ENCODE peak calls at places on chromosomes 7 and 10, in eight cellular contexts. One of them, this sample, is unnamed.

GRCh38 chr10:95214793-95215192 is 20.8 kb downstream of the ACSM6 start:
- DNase-seq in B cell: no peak
- DNase-seq in BJ: no peak
- DNase-seq in PC-9: no peak
- DNase-seq in foreskin fibroblast: no peak
- DNase-seq in cardiac muscle cell: peak; percentile 21
- DNase-seq in progenitor cell of endocrine pancreas: no peak
- DNase-seq in glutamatergic neuron: no peak
- DNase-seq in this sample: no peak

GRCh38 chr7:91280604-91281003 is 16.4 kb downstream of the FZD1 start:
- DNase-seq in foreskin fibroblast: no peak
- DNase-seq in progenitor cell of endocrine pancreas: no peak
- DNase-seq in BJ: no peak
- DNase-seq in B cell: no peak
- DNase-seq in glutamatergic neuron: no peak
- DNase-seq in cardiac muscle cell: no peak
- DNase-seq in PC-9: no peak
- DNase-seq in this sample: no peak

GRCh38 chr10:96996275-96996980 is 164.3 kb downstream of the LCOR start:
- DNase-seq in BJ: no peak
- DNase-seq in cardiac muscle cell: no peak
- DNase-seq in foreskin fibroblast: no peak
- DNase-seq in B cell: no peak
- DNase-seq in progenitor cell of endocrine pancreas: no peak
- DNase-seq in PC-9: no peak
- DNase-seq in glutamatergic neuron: no peak
- DNase-seq in this sample: no peak

GRCh38 chr10:31413325-31413724 is 94.3 kb downstream of the ZEB1 start:
- DNase-seq in foreskin fibroblast: no peak
- DNase-seq in B cell: no peak
- DNase-seq in glutamatergic neuron: no peak
- DNase-seq in BJ: no peak
- DNase-seq in PC-9: no peak
- DNase-seq in progenitor cell of endocrine pancreas: no peak
- DNase-seq in cardiac muscle cell: peak; percentile 21
- DNase-seq in this sample: no peak

GRCh38 chr10:131248376-131249165 is 63.0 kb downstream of the TCERG1L start:
- DNase-seq in PC-9: no peak
- DNase-seq in foreskin fibroblast: no peak
- DNase-seq in cardiac muscle cell: no peak
- DNase-seq in B cell: no peak
- DNase-seq in progenitor cell of endocrine pancreas: no peak
- DNase-seq in glutamatergic neuron: no peak
- DNase-seq in BJ: no peak
- DNase-seq in this sample: no peak

GRCh38 chr7:155731375-155731774 is 80.9 kb downstream of the SHH start:
- DNase-seq in BJ: no peak
- DNase-seq in glutamatergic neuron: no peak
- DNase-seq in foreskin fibroblast: no peak
- DNase-seq in progenitor cell of endocrine pancreas: no peak
- DNase-seq in PC-9: peak; percentile 69
- DNase-seq in cardiac muscle cell: peak; percentile 8
- DNase-seq in B cell: no peak
- DNase-seq in this sample: no peak

GRCh38 chr10:132511092-132511491 is 26.5 kb upstream of the INPP5A start:
- DNase-seq in foreskin fibroblast: no peak
- DNase-seq in BJ: no peak
- DNase-seq in progenitor cell of endocrine pancreas: no peak
- DNase-seq in glutamatergic neuron: no peak
- DNase-seq in PC-9: no peak
- DNase-seq in cardiac muscle cell: no peak
- DNase-seq in B cell: no peak
- DNase-seq in this sample: no peak

GRCh38 chr7:24824896-24825295 is 67.6 kb upstream of the GSDME start:
- DNase-seq in glutamatergic neuron: no peak
- DNase-seq in B cell: no peak
- DNase-seq in PC-9: no peak
- DNase-seq in progenitor cell of endocrine pancreas: no peak
- DNase-seq in foreskin fibroblast: no peak
- DNase-seq in cardiac muscle cell: no peak
- DNase-seq in BJ: no peak
- DNase-seq in this sample: no peak

GRCh38 chr7:16144361-16144760 is 277.0 kb downstream of the CRPPA start:
- DNase-seq in progenitor cell of endocrine pancreas: no peak
- DNase-seq in glutamatergic neuron: no peak
- DNase-seq in foreskin fibroblast: no peak
- DNase-seq in cardiac muscle cell: no peak
- DNase-seq in BJ: no peak
- DNase-seq in B cell: no peak
- DNase-seq in PC-9: no peak
- DNase-seq in this sample: no peak
- TF ChIP-seq CTCF in progenitor cell of endocrine pancreas: no peak
- TF ChIP-seq CTCF in glutamatergic neuron: no peak
- TF ChIP-seq CTCF in foreskin fibroblast: no peak
- TF ChIP-seq CTCF in cardiac muscle cell: no peak
- TF ChIP-seq CTCF in BJ: no peak
- TF ChIP-seq CTCF in B cell: no peak
- TF ChIP-seq CTCF in PC-9: no peak
- TF ChIP-seq CTCF in this sample: no peak

GRCh38 chr7:47653550-47654351 is 71.8 kb upstream of the TNS3 start:
- DNase-seq in cardiac muscle cell: peak; percentile 64
- DNase-seq in foreskin fibroblast: no peak
- DNase-seq in progenitor cell of endocrine pancreas: no peak
- DNase-seq in PC-9: peak; percentile 92
- DNase-seq in BJ: no peak
- DNase-seq in glutamatergic neuron: no peak
- DNase-seq in B cell: no peak
- DNase-seq in this sample: no peak
- TF ChIP-seq CTCF in cardiac muscle cell: no peak
- TF ChIP-seq CTCF in foreskin fibroblast: no peak
- TF ChIP-seq CTCF in progenitor cell of endocrine pancreas: no peak
- TF ChIP-seq CTCF in PC-9: no peak
- TF ChIP-seq CTCF in BJ: no peak
- TF ChIP-seq CTCF in glutamatergic neuron: no peak
- TF ChIP-seq CTCF in B cell: no peak
- TF ChIP-seq CTCF in this sample: no peak

GRCh38 chr7:49850921-49851613 is 77.6 kb downstream of the VWC2 start:
- DNase-seq in glutamatergic neuron: peak; percentile 42
- DNase-seq in B cell: no peak
- DNase-seq in PC-9: no peak
- DNase-seq in foreskin fibroblast: no peak
- DNase-seq in BJ: no peak
- DNase-seq in cardiac muscle cell: no peak
- DNase-seq in progenitor cell of endocrine pancreas: no peak
- DNase-seq in this sample: no peak
- TF ChIP-seq CTCF in glutamatergic neuron: no peak
- TF ChIP-seq CTCF in B cell: no peak
- TF ChIP-seq CTCF in PC-9: no peak
- TF ChIP-seq CTCF in foreskin fibroblast: no peak
- TF ChIP-seq CTCF in BJ: no peak
- TF ChIP-seq CTCF in cardiac muscle cell: no peak
- TF ChIP-seq CTCF in progenitor cell of endocrine pancreas: peak; percentile 26
- TF ChIP-seq CTCF in this sample: no peak

DNA sequence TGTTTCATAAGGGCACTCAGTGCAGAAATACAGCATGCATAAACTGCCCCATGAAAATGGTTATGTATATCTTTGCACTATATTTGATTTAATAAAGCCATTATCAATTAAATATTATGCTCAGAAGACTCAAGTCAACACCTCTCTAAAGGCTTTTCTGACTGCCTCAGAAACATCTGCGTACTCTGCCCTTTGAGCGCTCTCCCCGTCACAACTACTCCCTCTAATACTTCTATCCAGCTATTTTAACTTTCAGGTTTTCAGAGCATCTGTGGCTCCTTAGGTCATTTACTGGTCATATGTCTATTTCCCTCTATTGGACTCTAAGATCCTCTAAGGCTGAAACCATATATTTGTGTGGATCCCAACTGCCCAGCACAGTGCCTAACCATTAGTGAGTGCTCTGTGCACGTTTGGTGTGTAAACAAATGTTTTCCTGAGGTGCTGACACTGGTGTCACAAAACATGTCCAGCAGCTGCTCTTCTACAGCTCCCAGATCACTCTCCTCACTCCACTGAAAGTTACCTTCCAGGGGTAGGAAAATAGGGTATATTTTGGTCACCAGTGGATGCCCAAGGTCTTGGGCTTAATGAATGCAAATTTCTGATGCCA is 179.1 kb downstream of the BTAF1 start:
- DNase-seq in B cell: no peak
- DNase-seq in progenitor cell of endocrine pancreas: no peak
- DNase-seq in BJ: no peak
- DNase-seq in PC-9: no peak
- DNase-seq in foreskin fibroblast: no peak
- DNase-seq in cardiac muscle cell: no peak
- DNase-seq in glutamatergic neuron: no peak
- DNase-seq in this sample: no peak
- TF ChIP-seq CTCF in B cell: no peak
- TF ChIP-seq CTCF in progenitor cell of endocrine pancreas: no peak
- TF ChIP-seq CTCF in BJ: no peak
- TF ChIP-seq CTCF in PC-9: no peak
- TF ChIP-seq CTCF in foreskin fibroblast: no peak
- TF ChIP-seq CTCF in cardiac muscle cell: no peak
- TF ChIP-seq CTCF in glutamatergic neuron: no peak
- TF ChIP-seq CTCF in this sample: no peak

DNA sequence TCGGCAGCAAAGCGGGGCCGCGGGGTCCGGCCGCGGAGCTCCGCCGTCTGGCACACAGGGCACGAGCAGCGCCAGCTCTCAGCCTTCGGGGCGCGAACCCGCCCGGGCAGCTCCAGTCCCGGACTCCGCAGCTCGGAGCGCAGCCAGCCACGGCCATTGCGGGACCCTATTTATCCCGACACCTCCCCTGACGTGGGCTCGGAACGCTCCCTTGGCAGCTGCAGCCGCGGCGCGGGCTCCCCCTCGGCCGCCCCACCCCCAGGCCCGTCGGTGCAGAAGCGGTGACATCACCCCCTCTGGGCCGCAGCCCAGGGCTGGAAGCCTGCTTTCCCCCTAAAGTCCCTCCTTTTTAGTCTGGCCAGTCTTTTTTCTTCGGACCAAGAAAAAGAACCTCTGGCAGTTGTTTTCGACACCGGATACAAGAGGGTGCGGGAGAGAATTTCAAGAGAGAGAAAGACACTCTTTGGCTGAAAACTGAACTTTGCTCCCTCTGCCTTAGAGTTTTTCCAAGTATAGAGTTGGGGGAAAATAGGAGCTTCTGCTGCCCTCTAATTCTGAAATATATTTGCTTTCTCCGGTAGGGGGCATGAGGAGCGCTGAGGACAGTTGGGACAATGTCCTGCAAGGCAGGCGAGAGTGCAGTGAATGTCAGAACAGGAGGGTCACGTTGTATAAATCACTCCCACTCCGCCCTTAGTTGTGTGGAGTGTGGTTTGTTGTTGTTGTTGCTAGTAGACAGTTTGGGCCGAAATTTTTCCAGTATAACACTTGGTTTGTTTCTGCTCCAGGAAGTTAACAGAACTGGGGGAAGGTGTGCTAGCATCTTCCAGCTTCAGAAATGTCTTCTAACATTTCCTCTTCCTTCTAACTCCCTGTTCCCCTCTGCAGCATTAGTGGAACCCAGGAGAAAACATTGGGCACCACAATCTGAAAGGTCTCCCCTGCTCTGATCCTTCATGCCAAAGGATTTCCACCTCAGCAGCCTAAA is at the start of gene SFRP4:
- DNase-seq in PC-9: peak; percentile 43
- DNase-seq in BJ: no peak
- DNase-seq in progenitor cell of endocrine pancreas: peak; percentile 27
- DNase-seq in foreskin fibroblast: no peak
- DNase-seq in cardiac muscle cell: peak; percentile 75
- DNase-seq in glutamatergic neuron: peak; percentile 66
- DNase-seq in B cell: peak; percentile 21
- DNase-seq in this sample: peak; percentile 36
- TF ChIP-seq CTCF in PC-9: peak; percentile 75
- TF ChIP-seq CTCF in BJ: peak; percentile 70
- TF ChIP-seq CTCF in progenitor cell of endocrine pancreas: peak; percentile 75
- TF ChIP-seq CTCF in foreskin fibroblast: peak; percentile 45
- TF ChIP-seq CTCF in cardiac muscle cell: peak; percentile 77
- TF ChIP-seq CTCF in glutamatergic neuron: peak; percentile 76
- TF ChIP-seq CTCF in B cell: peak; percentile 48
- TF ChIP-seq CTCF in this sample: peak; percentile 74

DNA sequence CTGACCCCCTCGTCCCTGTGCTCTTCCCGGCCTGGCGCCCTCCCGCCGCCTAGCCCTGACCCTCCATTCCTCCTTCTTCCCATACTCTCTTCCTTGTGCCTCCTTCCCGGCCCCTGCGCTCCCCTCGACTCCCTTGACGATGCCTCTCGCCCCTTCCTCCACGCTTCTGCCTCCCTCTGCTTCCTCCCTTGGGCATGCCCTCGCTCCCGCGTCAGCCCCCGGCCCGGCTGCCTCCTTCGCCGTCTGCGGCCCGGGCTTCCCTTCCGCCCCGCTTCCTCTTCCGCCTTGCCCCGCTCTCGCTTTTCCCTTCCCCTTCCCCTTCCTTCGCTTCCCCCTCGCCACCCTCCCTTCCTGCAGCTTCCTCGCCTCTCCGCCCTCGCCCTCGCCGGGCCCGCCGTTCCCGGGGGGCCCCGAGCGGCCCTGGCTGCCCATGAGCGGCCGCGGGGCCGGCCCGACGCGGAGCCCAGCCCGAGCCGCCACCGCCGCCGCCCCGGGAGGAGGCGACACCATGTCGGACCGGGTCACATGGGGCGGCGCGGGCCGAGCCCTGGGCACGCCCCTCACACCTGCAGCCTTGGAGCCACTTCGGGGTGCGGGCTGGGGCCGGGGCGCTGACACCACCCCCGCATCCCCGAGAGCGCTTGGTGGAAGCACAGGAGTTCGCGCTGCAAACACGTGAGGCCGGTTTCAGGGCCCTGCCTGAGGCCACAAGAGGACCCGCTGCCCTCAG is at the start of gene FBXW4:
- DNase-seq in glutamatergic neuron: peak; percentile 74
- DNase-seq in cardiac muscle cell: peak; percentile 37
- DNase-seq in B cell: peak; percentile 88
- DNase-seq in foreskin fibroblast: peak; percentile 24
- DNase-seq in BJ: no peak
- DNase-seq in progenitor cell of endocrine pancreas: peak; percentile 37
- DNase-seq in PC-9: no peak
- DNase-seq in this sample: peak; percentile 52
- TF ChIP-seq CTCF in glutamatergic neuron: no peak
- TF ChIP-seq CTCF in cardiac muscle cell: no peak
- TF ChIP-seq CTCF in B cell: no peak
- TF ChIP-seq CTCF in foreskin fibroblast: no peak
- TF ChIP-seq CTCF in BJ: no peak
- TF ChIP-seq CTCF in progenitor cell of endocrine pancreas: no peak
- TF ChIP-seq CTCF in PC-9: no peak
- TF ChIP-seq CTCF in this sample: no peak

GRCh38 chr10:19411119-19411518 is 362.5 kb downstream of the MALRD1 start:
- DNase-seq in PC-9: no peak
- DNase-seq in glutamatergic neuron: no peak
- DNase-seq in foreskin fibroblast: no peak
- DNase-seq in B cell: no peak
- DNase-seq in progenitor cell of endocrine pancreas: no peak
- DNase-seq in BJ: no peak
- DNase-seq in cardiac muscle cell: no peak
- DNase-seq in this sample: no peak
- TF ChIP-seq CTCF in PC-9: no peak
- TF ChIP-seq CTCF in glutamatergic neuron: no peak
- TF ChIP-seq CTCF in foreskin fibroblast: no peak
- TF ChIP-seq CTCF in B cell: no peak
- TF ChIP-seq CTCF in progenitor cell of endocrine pancreas: peak; percentile 19
- TF ChIP-seq CTCF in BJ: no peak
- TF ChIP-seq CTCF in cardiac muscle cell: no peak
- TF ChIP-seq CTCF in this sample: peak; percentile 34

GRCh38 chr10:1142596-1142995 is 86.4 kb downstream of the WDR37 start:
- DNase-seq in progenitor cell of endocrine pancreas: no peak
- DNase-seq in B cell: peak; percentile 19
- DNase-seq in BJ: no peak
- DNase-seq in PC-9: no peak
- DNase-seq in cardiac muscle cell: no peak
- DNase-seq in glutamatergic neuron: no peak
- DNase-seq in foreskin fibroblast: no peak
- DNase-seq in this sample: no peak
- TF ChIP-seq CTCF in progenitor cell of endocrine pancreas: peak; percentile 17
- TF ChIP-seq CTCF in B cell: peak; percentile 41
- TF ChIP-seq CTCF in BJ: no peak
- TF ChIP-seq CTCF in PC-9: no peak
- TF ChIP-seq CTCF in cardiac muscle cell: peak; percentile 28
- TF ChIP-seq CTCF in glutamatergic neuron: no peak
- TF ChIP-seq CTCF in foreskin fibroblast: no peak
- TF ChIP-seq CTCF in this sample: peak; percentile 40